ENCODE peak calls at places on chromosomes 3 and 15, in seven cellular contexts. V is activated T-cell treated with anti-CD3 and anti-CD28 coated beads for 1 hour, G is nucleus accumbens, Y is left colon, R is Caco-2, D is left ventricle myocardium superior, I is hepatic stellate cell. A is an unnamed sample.

GRCh38 chr3:141797167-141797773 is 34.1 kb downstream of the GRK7 start:
- DNase-seq in R (no peak), G (no peak), V (peak), D (peak), Y (peak), I (peak), A (no peak)

GRCh38 chr3:59451041-59451763 is 401.4 kb upstream of the CFAP20DC start:
- DNase-seq in V (peak), R (no peak), Y (no peak), D (no peak), G (no peak), I (no peak), A (no peak)

GRCh38 chr3:105349988-105350387 is 16.7 kb upstream of the ALCAM start:
- DNase-seq in D (no peak), I (no peak), R (no peak), Y (no peak), V (no peak), G (no peak), A (no peak)

GRCh38 chr15:89132611-89133242 is 44.5 kb downstream of the ABHD2 start:
- DNase-seq in R (no peak), Y (no peak), I (no peak), V (no peak), D (no peak), G (no peak), A (no peak)

GRCh38 chr15:41116872-41117242 is 777 bp upstream of the INO80 start:
- DNase-seq in I (no peak), G (no peak), V (no peak), Y (no peak), D (no peak), R (no peak), A (no peak)

GRCh38 chr3:124409650-124410275 is 320.5 kb upstream of the UMPS start:
- DNase-seq in G (no peak), V (no peak), I (peak), D (no peak), Y (no peak), R (peak), A (no peak)

GRCh38 chr3:125212509-125213372 is at the start of gene SLC12A8:
- DNase-seq in V (no peak), Y (peak), R (peak), G (no peak), I (no peak), D (peak), A (no peak)

GRCh38 chr3:198081421-198081844 is 121.4 kb downstream of the LMLN start:
- DNase-seq in V (no peak), Y (no peak), R (no peak), I (no peak), G (no peak), D (peak), A (no peak)

GRCh38 chr3:144948711-144949110 is 977.1 kb downstream of the DIPK2A start:
- DNase-seq in V (no peak), D (no peak), R (no peak), Y (no peak), I (no peak), G (no peak), A (no peak)

GRCh38 chr3:114664006-114664405 is 370.2 kb downstream of the TIGIT start:
- DNase-seq in R (no peak), Y (no peak), V (no peak), D (no peak), I (no peak), G (no peak), A (no peak)

GRCh38 chr15:90883971-90884718 is at the start of gene FES:
- DNase-seq in I (no peak), Y (peak), G (no peak), D (peak), R (no peak), V (no peak), A (no peak)

GRCh38 chr15:59170295-59170881 is 36.3 kb upstream of the LDHAL6B start:
- DNase-seq in V (no peak), D (no peak), G (peak), R (no peak), I (no peak), Y (peak), A (no peak)

GRCh38 chr3:60708191-60708975 is 542.9 kb downstream of the FHIT start:
- DNase-seq in D (no peak), R (no peak), I (peak), Y (no peak), G (no peak), V (no peak), A (peak)

GRCh38 chr15:70264014-70264492 is 166.3 kb upstream of the TLE3 start:
- DNase-seq in I (no peak), V (no peak), G (no peak), R (no peak), D (peak), Y (no peak), A (no peak)

GRCh38 chr15:27427386-27427785 is 456.4 kb downstream of the GABRG3 start:
- DNase-seq in V (no peak), G (no peak), R (no peak), I (no peak), Y (no peak), D (no peak), A (no peak)

GRCh38 chr15:44101944-44102343 is 93.1 kb downstream of the FRMD5 start:
- DNase-seq in D (no peak), I (peak), G (no peak), Y (no peak), V (no peak), R (no peak), A (no peak)

GRCh38 chr15:78024141-78024567 is 53.4 kb downstream of the TBC1D2B start:
- DNase-seq in R (no peak), I (no peak), D (peak), G (no peak), V (no peak), Y (no peak), A (no peak)

GRCh38 chr3:189908646-189909045 is 212.1 kb downstream of the P3H2 start:
- DNase-seq in V (no peak), I (peak), D (no peak), G (no peak), R (no peak), Y (no peak), A (no peak)

GRCh38 chr3:126315083-126315658 is 42.0 kb downstream of the KLF15 start:
- DNase-seq in R (no peak), V (no peak), I (no peak), D (no peak), G (no peak), Y (no peak), A (no peak)

GRCh38 chr15:83612226-83612625 is 41.7 kb upstream of the ADAMTSL3 start:
- DNase-seq in V (no peak), D (no peak), R (no peak), I (no peak), Y (no peak), G (no peak), A (no peak)

GRCh38 chr3:51896607-51897305 is 6.4 kb downstream of the IQCF1 start:
- DNase-seq in Y (no peak), G (no peak), R (no peak), I (no peak), V (no peak), D (no peak), A (no peak)

GRCh38 chr15:80455051-80455648 is 51.0 kb downstream of the ARNT2 start:
- DNase-seq in D (no peak), G (no peak), V (no peak), R (no peak), Y (no peak), I (no peak), A (no peak)

GRCh38 chr15:68281008-68281407 is 3.5 kb downstream of the FEM1B start:
- DNase-seq in Y (no peak), V (no peak), D (no peak), R (no peak), G (no peak), I (no peak), A (no peak)

GRCh38 chr3:170977911-170978310 is 48.6 kb downstream of the SLC2A2 start:
- DNase-seq in D (no peak), R (no peak), Y (no peak), V (no peak), G (no peak), I (no peak), A (no peak)

GRCh38 chr3:12400795-12401194 is 83.5 kb upstream of the TSEN2 start:
- DNase-seq in G (no peak), Y (no peak), I (peak), V (no peak), D (no peak), R (no peak), A (no peak)

GRCh38 chr15:70870066-70870465 is 16.1 kb upstream of the LARP6 start:
- DNase-seq in Y (no peak), I (peak), V (no peak), G (peak), D (no peak), R (no peak), A (no peak)

GRCh38 chr3:124504332-124505059 is 225.8 kb upstream of the UMPS start:
- DNase-seq in I (peak), D (peak), Y (no peak), R (no peak), V (no peak), G (peak), A (no peak)

GRCh38 chr15:66844041-66844746 is 142.2 kb downstream of the SMAD6 start:
- DNase-seq in I (no peak), R (no peak), V (no peak), Y (no peak), G (no peak), D (no peak), A (no peak)

GRCh38 chr15:59169337-59169736 is 37.3 kb upstream of the LDHAL6B start:
- DNase-seq in V (no peak), I (peak), G (no peak), R (no peak), Y (no peak), D (no peak), A (no peak)

GRCh38 chr3:194042947-194043346 is 93.0 kb upstream of the HES1 start:
- DNase-seq in G (no peak), R (no peak), Y (no peak), I (no peak), D (no peak), V (no peak), A (no peak)

GRCh38 chr15:45457641-45458539 is 64.7 kb downstream of the SLC30A4 start:
- DNase-seq in I (peak), R (peak), Y (peak), D (peak), G (peak), V (peak), A (peak)

GRCh38 chr15:74920472-74920871 is 13.8 kb upstream of the FAM219B start:
- DNase-seq in V (no peak), R (no peak), G (no peak), Y (no peak), D (no peak), I (no peak), A (no peak)

GRCh38 chr3:89586676-89587075 is 479.3 kb downstream of the EPHA3 start:
- DNase-seq in R (no peak), G (no peak), D (no peak), V (no peak), Y (no peak), I (no peak), A (no peak)

GRCh38 chr15:42728975-42729374 is 8.0 kb downstream of the CDAN1 start:
- DNase-seq in R (no peak), I (no peak), Y (no peak), G (no peak), D (no peak), V (no peak), A (no peak)

GRCh38 chr15:63322541-63322940 is 45.1 kb downstream of the APH1B start:
- DNase-seq in I (no peak), Y (peak), V (no peak), G (no peak), R (no peak), D (peak), A (no peak)

GRCh38 chr15:77620960-77621647 is 11.6 kb downstream of the LINGO1 start:
- DNase-seq in V (no peak), G (no peak), R (no peak), D (no peak), I (no peak), Y (no peak), A (no peak)

GRCh38 chr15:22979699-22980188 is 424 bp downstream of the CYFIP1 start:
- DNase-seq in G (no peak), V (no peak), I (peak), Y (peak), D (peak), R (peak), A (no peak)